ENCODE peak calls at places on chromosome 13, in nine cellular contexts. One of them, this sample, is unnamed.

GRCh38 chr13:77331421-77331820 is 4.5 kb upstream of the MYCBP2 start:
- DNase-seq in T follicular helper cell: no peak
- DNase-seq in HCT116: no peak
- DNase-seq in Kasumi-1: no peak
- DNase-seq in lower lobe of right lung: no peak
- DNase-seq in adrenal gland: no peak
- DNase-seq in left lung: no peak
- DNase-seq in HFFc6: no peak
- DNase-seq in KG1: no peak
- DNase-seq in this sample: no peak

GRCh38 chr13:50357586-50358118 is 342.4 kb downstream of the KCNRG start:
- DNase-seq in T follicular helper cell: no peak
- DNase-seq in HCT116: no peak
- DNase-seq in Kasumi-1: no peak
- DNase-seq in lower lobe of right lung: no peak
- DNase-seq in adrenal gland: peak; percentile 83
- DNase-seq in left lung: no peak
- DNase-seq in HFFc6: peak; percentile 50
- DNase-seq in KG1: no peak
- DNase-seq in this sample: no peak

GRCh38 chr13:37914781-37915391 is 45.3 kb upstream of the TRPC4 start:
- DNase-seq in T follicular helper cell: no peak
- DNase-seq in HCT116: no peak
- DNase-seq in Kasumi-1: no peak
- DNase-seq in lower lobe of right lung: no peak
- DNase-seq in adrenal gland: no peak
- DNase-seq in left lung: no peak
- DNase-seq in HFFc6: no peak
- DNase-seq in KG1: no peak
- DNase-seq in this sample: no peak

GRCh38 chr13:51125495-51126226 is 14.6 kb upstream of the C13orf42 start:
- DNase-seq in T follicular helper cell: peak; percentile 6
- DNase-seq in HCT116: peak; percentile 60
- DNase-seq in Kasumi-1: peak; percentile 83
- DNase-seq in lower lobe of right lung: peak; percentile 63
- DNase-seq in adrenal gland: peak; percentile 57
- DNase-seq in left lung: no peak
- DNase-seq in HFFc6: peak; percentile 41
- DNase-seq in KG1: peak; percentile 10
- DNase-seq in this sample: peak; percentile 63

GRCh38 chr13:96431044-96431581 is 341.2 kb downstream of the HS6ST3 start:
- DNase-seq in T follicular helper cell: no peak
- DNase-seq in HCT116: no peak
- DNase-seq in Kasumi-1: no peak
- DNase-seq in lower lobe of right lung: no peak
- DNase-seq in adrenal gland: no peak
- DNase-seq in left lung: no peak
- DNase-seq in HFFc6: no peak
- DNase-seq in KG1: no peak
- DNase-seq in this sample: no peak

GRCh38 chr13:91586609-91587008 is 188.2 kb downstream of the GPC5 start:
- DNase-seq in T follicular helper cell: no peak
- DNase-seq in HCT116: no peak
- DNase-seq in Kasumi-1: no peak
- DNase-seq in lower lobe of right lung: no peak
- DNase-seq in adrenal gland: no peak
- DNase-seq in left lung: no peak
- DNase-seq in HFFc6: no peak
- DNase-seq in KG1: no peak
- DNase-seq in this sample: no peak

GRCh38 chr13:97977376-97977705 is 23.9 kb downstream of the IPO5 start:
- DNase-seq in T follicular helper cell: no peak
- DNase-seq in HCT116: no peak
- DNase-seq in Kasumi-1: peak; percentile 31
- DNase-seq in lower lobe of right lung: no peak
- DNase-seq in adrenal gland: no peak
- DNase-seq in left lung: no peak
- DNase-seq in HFFc6: no peak
- DNase-seq in KG1: no peak
- DNase-seq in this sample: no peak

GRCh38 chr13:98454389-98454881 is 122.5 kb downstream of the STK24 start:
- DNase-seq in T follicular helper cell: no peak
- DNase-seq in HCT116: no peak
- DNase-seq in Kasumi-1: no peak
- DNase-seq in lower lobe of right lung: no peak
- DNase-seq in adrenal gland: peak; percentile 45
- DNase-seq in left lung: no peak
- DNase-seq in HFFc6: peak; percentile 90
- DNase-seq in KG1: no peak
- DNase-seq in this sample: peak; percentile 75

GRCh38 chr13:65595881-65596280 is 1634.3 kb downstream of the PCDH9 start:
- DNase-seq in T follicular helper cell: no peak
- DNase-seq in HCT116: no peak
- DNase-seq in Kasumi-1: no peak
- DNase-seq in lower lobe of right lung: no peak
- DNase-seq in adrenal gland: no peak
- DNase-seq in left lung: no peak
- DNase-seq in HFFc6: peak; percentile 26
- DNase-seq in KG1: no peak
- DNase-seq in this sample: no peak

GRCh38 chr13:47179321-47179720 is 282.5 kb upstream of the HTR2A start:
- DNase-seq in T follicular helper cell: no peak
- DNase-seq in HCT116: no peak
- DNase-seq in Kasumi-1: no peak
- DNase-seq in lower lobe of right lung: no peak
- DNase-seq in adrenal gland: no peak
- DNase-seq in left lung: no peak
- DNase-seq in HFFc6: no peak
- DNase-seq in KG1: no peak
- DNase-seq in this sample: no peak

GRCh38 chr13:43246382-43246781 is 223.0 kb downstream of the DNAJC15 start:
- DNase-seq in T follicular helper cell: no peak
- DNase-seq in HCT116: no peak
- DNase-seq in Kasumi-1: peak; percentile 12
- DNase-seq in lower lobe of right lung: no peak
- DNase-seq in adrenal gland: no peak
- DNase-seq in left lung: no peak
- DNase-seq in HFFc6: no peak
- DNase-seq in KG1: no peak
- DNase-seq in this sample: no peak

GRCh38 chr13:94427313-94427712 is 52.2 kb downstream of the DCT start:
- DNase-seq in T follicular helper cell: no peak
- DNase-seq in HCT116: no peak
- DNase-seq in Kasumi-1: no peak
- DNase-seq in lower lobe of right lung: no peak
- DNase-seq in adrenal gland: no peak
- DNase-seq in left lung: no peak
- DNase-seq in HFFc6: no peak
- DNase-seq in KG1: no peak
- DNase-seq in this sample: no peak

GRCh38 chr13:110116072-110116487 is 190.9 kb downstream of the COL4A1 start:
- DNase-seq in T follicular helper cell: peak; percentile 14
- DNase-seq in HCT116: peak; percentile 51
- DNase-seq in Kasumi-1: peak; percentile 49
- DNase-seq in lower lobe of right lung: peak; percentile 79
- DNase-seq in adrenal gland: peak; percentile 45
- DNase-seq in left lung: peak; percentile 95
- DNase-seq in HFFc6: peak; percentile 62
- DNase-seq in KG1: no peak
- DNase-seq in this sample: no peak

GRCh38 chr13:98821372-98822237 is 69.1 kb upstream of the SLC15A1 start:
- DNase-seq in T follicular helper cell: no peak
- DNase-seq in HCT116: no peak
- DNase-seq in Kasumi-1: no peak
- DNase-seq in lower lobe of right lung: no peak
- DNase-seq in adrenal gland: peak; percentile 66
- DNase-seq in left lung: no peak
- DNase-seq in HFFc6: no peak
- DNase-seq in KG1: no peak
- DNase-seq in this sample: no peak

GRCh38 chr13:40961224-40961623 is 57.9 kb downstream of the ELF1 start:
- DNase-seq in T follicular helper cell: no peak
- DNase-seq in HCT116: no peak
- DNase-seq in Kasumi-1: peak; percentile 60
- DNase-seq in lower lobe of right lung: no peak
- DNase-seq in adrenal gland: no peak
- DNase-seq in left lung: no peak
- DNase-seq in HFFc6: no peak
- DNase-seq in KG1: peak; percentile 45
- DNase-seq in this sample: no peak